ENCODE peak calls at places on chromosomes 6 and 20, in four cellular contexts. C, P, W and S are unnamed samples.

GRCh38 chr20:43462369-43463132 is 4.9 kb downstream of the SRSF6 start:
- DNase-seq in W (no peak), P (no peak), C (no peak), S (no peak)

GRCh38 chr6:166989427-166990034 is 9.7 kb upstream of the CEP43 start:
- DNase-seq in P (no peak), C (peak; percentile 49), W (no peak), S (peak; percentile 44)

GRCh38 chr6:44216677-44217331 is at the start of gene MYMX:
- DNase-seq in C (no peak), W (no peak), P (no peak), S (no peak)

GRCh38 chr6:38580030-38580429 is 59.7 kb downstream of the BTBD9 start:
- DNase-seq in P (no peak), W (no peak), C (no peak), S (no peak)

GRCh38 chr6:25404693-25405169 is 125.6 kb downstream of the CARMIL1 start:
- DNase-seq in C (peak; percentile 42), W (peak; percentile 90), P (no peak), S (peak; percentile 59)

GRCh38 chr6:90106449-90106848 is 190.2 kb downstream of the BACH2 start:
- DNase-seq in C (no peak), W (no peak), P (no peak), S (peak; percentile 55)

GRCh38 chr20:52049001-52049731 is 142.4 kb downstream of the ZFP64 start:
- DNase-seq in C (no peak), W (no peak), P (no peak), S (no peak)

GRCh38 chr20:49979030-49979832 is 3.5 kb upstream of the SNAI1 start:
- DNase-seq in C (peak; percentile 81), W (no peak), P (peak; percentile 44), S (peak; percentile 61)

GRCh38 chr6:121436172-121436965 is 923 bp downstream of the GJA1 start:
- DNase-seq in W (no peak), P (no peak), C (peak; percentile 7), S (no peak)

GRCh38 chr6:148138478-148138877 is 204.2 kb upstream of the SASH1 start:
- DNase-seq in C (no peak), P (no peak), W (no peak), S (no peak)

GRCh38 chr20:15012551-15012950 is 675.1 kb upstream of the FLRT3 start:
- DNase-seq in P (no peak), C (no peak), W (no peak), S (no peak)

GRCh38 chr6:131288214-131288613 is 152.9 kb downstream of the AKAP7 start:
- DNase-seq in C (no peak), W (no peak), P (no peak), S (no peak)

GRCh38 chr20:57883761-57884160 is 173.9 kb upstream of the PMEPA1 start:
- DNase-seq in W (no peak), P (no peak), C (no peak), S (no peak)

GRCh38 chr20:6769953-6770831 is 2.7 kb downstream of the BMP2 start:
- DNase-seq in P (no peak), W (no peak), C (no peak), S (peak; percentile 1)